ENCODE peak calls at places on chromosomes 1 and 21, in four cellular contexts. A, I, J and V are unnamed samples.

GRCh38 chr1:8477983-8478362 is 160.1 kb downstream of the SLC45A1 start:
- DNase-seq in A (no peak), I (no peak), J (peak; percentile 71), V (no peak)

GRCh38 chr1:112893288-112894009 is 62.5 kb downstream of the SLC16A1 start:
- DNase-seq in A (no peak), I (no peak), J (no peak), V (no peak)

GRCh38 chr1:50295553-50295952 is 127.7 kb downstream of the DMRTA2 start:
- DNase-seq in A (no peak), I (no peak), J (no peak), V (no peak)

GRCh38 chr1:44660176-44660575 is 14.1 kb downstream of the TMEM53 start:
- DNase-seq in A (no peak), I (no peak), J (no peak), V (no peak)

GRCh38 chr1:8631163-8631562 is 186.3 kb downstream of the RERE start:
- DNase-seq in A (no peak), I (no peak), J (peak; percentile 28), V (no peak)

GRCh38 chr1:6025269-6026094 is 20.2 kb upstream of the KCNAB2 start:
- DNase-seq in A (no peak), I (no peak), J (no peak), V (no peak)

GRCh38 chr1:36731226-36732037 is 248.7 kb upstream of the CSF3R start:
- DNase-seq in A (no peak), I (no peak), J (no peak), V (no peak)

GRCh38 chr1:37622131-37622530 is 12.6 kb downstream of the RSPO1 start:
- DNase-seq in A (no peak), I (no peak), J (no peak), V (no peak)

GRCh38 chr1:45884700-45885099 is 81.3 kb downstream of the MAST2 start:
- DNase-seq in A (no peak), I (no peak), J (peak; percentile 30), V (no peak)

GRCh38 chr1:57982852-57983251 is 559.0 kb upstream of the DAB1 start:
- DNase-seq in A (no peak), I (no peak), J (no peak), V (no peak)

GRCh38 chr1:230509281-230509977 is 83.3 kb upstream of the PGBD5 start:
- DNase-seq in A (no peak), I (peak; percentile 56), J (peak; percentile 94), V (peak; percentile 31)

GRCh38 chr1:1364266-1364665 is 5.9 kb upstream of the MXRA8 start:
- DNase-seq in A (no peak), I (no peak), J (no peak), V (no peak)

GRCh38 chr1:115665319-115665718 is 23.5 kb downstream of the VANGL1 start:
- DNase-seq in A (no peak), I (no peak), J (no peak), V (no peak)

GRCh38 chr21:19609611-19610010 is 1206.0 kb upstream of the TMPRSS15 start:
- DNase-seq in A (no peak), I (no peak), J (peak; percentile 43), V (no peak)

GRCh38 chr1:31306278-31306677 is 9.4 kb downstream of the ZCCHC17 start:
- DNase-seq in A (no peak), I (peak; percentile 91), J (peak; percentile 84), V (peak; percentile 82)

GRCh38 chr1:12594966-12595838 is 22.8 kb downstream of the DHRS3 start:
- DNase-seq in A (no peak), I (no peak), J (peak; percentile 76), V (no peak)

GRCh38 chr1:156151093-156151688 is 2.2 kb upstream of the SEMA4A start:
- DNase-seq in A (no peak), I (no peak), J (peak; percentile 39), V (peak; percentile 61)

GRCh38 chr1:162757476-162757875 is 33.0 kb upstream of the HSD17B7 start:
- DNase-seq in A (no peak), I (no peak), J (no peak), V (peak; percentile 27)

GRCh38 chr1:94688646-94689045 is 131.5 kb upstream of the SLC44A3 start:
- DNase-seq in A (no peak), I (no peak), J (no peak), V (no peak)

GRCh38 chr1:214198571-214198970 is 82.4 kb upstream of the SMYD2 start:
- DNase-seq in A (no peak), I (no peak), J (no peak), V (no peak)

GRCh38 chr1:11207898-11208611 is 18.9 kb downstream of the ANGPTL7 start:
- DNase-seq in A (no peak), I (no peak), J (peak; percentile 14), V (no peak)

GRCh38 chr1:6473974-6474814 is 8.2 kb upstream of the TNFRSF25 start:
- DNase-seq in A (no peak), I (no peak), J (no peak), V (no peak)

GRCh38 chr1:245961137-245961540 is 545.9 kb downstream of the SMYD3 start:
- DNase-seq in A (no peak), I (no peak), J (peak; percentile 64), V (no peak)

GRCh38 chr1:173269490-173270230 is 62.5 kb upstream of the TNFSF4 start:
- DNase-seq in A (no peak), I (peak; percentile 81), J (peak; percentile 91), V (peak; percentile 68)

GRCh38 chr1:10519016-10519417 is 44.3 kb downstream of the PEX14 start:
- DNase-seq in A (no peak), I (no peak), J (no peak), V (no peak)